ENCODE peak calls at places on chromosomes 5 and 9, in four cellular contexts. W is NCI-H460, V is NCI-H2171 treated with DMSO at 0.1 percent for 48 hours, J is body of pancreas. T is an unnamed sample.
A peak's percentile ranks its signal among the peaks of the same experiment; 100 is the strongest.

GRCh38 chr5:10423009-10423408 is 18.7 kb upstream of the ROPN1L start:
- DNase-seq in W (no peak), V (no peak), J (no peak), T (no peak)

GRCh38 chr5:154480847-154481246 is 2.8 kb upstream of the HAND1 start:
- DNase-seq in W (no peak), V (no peak), J (no peak), T (no peak)

GRCh38 chr5:156529902-156530301 is 202.9 kb downstream of the SGCD start:
- DNase-seq in W (no peak), V (no peak), J (no peak), T (no peak)

GRCh38 chr9:114723926-114724325 is 41.9 kb upstream of the TEX48 start:
- DNase-seq in W (no peak), V (no peak), J (no peak), T (peak; percentile 73)

GRCh38 chr9:111298831-111299603 is 31.0 kb downstream of the OR2K2 start:
- DNase-seq in W (peak; percentile 60), V (peak; percentile 62), J (peak; percentile 14), T (peak; percentile 76)

GRCh38 chr5:56094579-56095361 is 100.0 kb upstream of the IL6ST start:
- DNase-seq in W (no peak), V (no peak), J (no peak), T (no peak)

GRCh38 chr9:96064838-96065481 is 189.5 kb downstream of the ERCC6L2 start:
- DNase-seq in W (no peak), V (no peak), J (no peak), T (peak; percentile 14)

GRCh38 chr9:8349928-8350327 is 550.4 kb upstream of the DMAC1 start:
- DNase-seq in W (no peak), V (no peak), J (no peak), T (no peak)

GRCh38 chr9:76717611-76718010 is 46.6 kb upstream of the PCA3 start:
- DNase-seq in W (no peak), V (no peak), J (no peak), T (peak; percentile 54)

T was measured in EL.